ENCODE peak calls at places on chromosomes 7 and 10, in seven cellular contexts. One of them, this sample, is unnamed.
A peak's percentile ranks its signal among the peaks of the same experiment; 100 is the strongest.

GRCh38 chr7:142703655-142704310 is 45.5 kb upstream of the PRSS1 start:
- DNase-seq in upper lobe of left lung: no peak
- DNase-seq in A549: no peak
- DNase-seq in adrenal gland: no peak
- DNase-seq in uterus: no peak
- DNase-seq in transverse colon: no peak
- DNase-seq in heart left ventricle: no peak
- DNase-seq in this sample: no peak

GRCh38 chr7:137697026-137697425 is 149.7 kb downstream of the DGKI start:
- DNase-seq in upper lobe of left lung: no peak
- DNase-seq in A549: no peak
- DNase-seq in adrenal gland: no peak
- DNase-seq in uterus: no peak
- DNase-seq in transverse colon: no peak
- DNase-seq in heart left ventricle: no peak
- DNase-seq in this sample: no peak

GRCh38 chr10:49550563-49550962 is 11.6 kb upstream of the ERCC6 start:
- DNase-seq in upper lobe of left lung: no peak
- DNase-seq in A549: no peak
- DNase-seq in adrenal gland: no peak
- DNase-seq in uterus: no peak
- DNase-seq in transverse colon: no peak
- DNase-seq in heart left ventricle: no peak
- DNase-seq in this sample: no peak

GRCh38 chr7:66153691-66154090 is 39.0 kb downstream of the CRCP start:
- DNase-seq in upper lobe of left lung: no peak
- DNase-seq in A549: no peak
- DNase-seq in adrenal gland: no peak
- DNase-seq in uterus: no peak
- DNase-seq in transverse colon: no peak
- DNase-seq in heart left ventricle: no peak
- DNase-seq in this sample: no peak

GRCh38 chr10:29559996-29560395 is 74.8 kb downstream of the SVIL start:
- DNase-seq in upper lobe of left lung: no peak
- DNase-seq in A549: no peak
- DNase-seq in adrenal gland: no peak
- DNase-seq in uterus: no peak
- DNase-seq in transverse colon: no peak
- DNase-seq in heart left ventricle: no peak
- DNase-seq in this sample: no peak

GRCh38 chr7:7103343-7104313 is 78.7 kb upstream of the C1GALT1 start:
- DNase-seq in upper lobe of left lung: peak; percentile 45
- DNase-seq in A549: peak; percentile 46
- DNase-seq in adrenal gland: no peak
- DNase-seq in uterus: no peak
- DNase-seq in transverse colon: no peak
- DNase-seq in heart left ventricle: no peak
- DNase-seq in this sample: no peak

GRCh38 chr7:36044096-36044892 is 108.8 kb upstream of the EEPD1 start:
- DNase-seq in upper lobe of left lung: no peak
- DNase-seq in A549: no peak
- DNase-seq in adrenal gland: no peak
- DNase-seq in uterus: no peak
- DNase-seq in transverse colon: no peak
- DNase-seq in heart left ventricle: no peak
- DNase-seq in this sample: no peak

GRCh38 chr10:124697837-124698559 is 46.2 kb downstream of the FAM53B start:
- DNase-seq in upper lobe of left lung: no peak
- DNase-seq in A549: peak; percentile 24
- DNase-seq in adrenal gland: no peak
- DNase-seq in uterus: no peak
- DNase-seq in transverse colon: no peak
- DNase-seq in heart left ventricle: no peak
- DNase-seq in this sample: no peak

GRCh38 chr7:68133045-68133444 is 1136.4 kb downstream of the TYW1 start:
- DNase-seq in upper lobe of left lung: no peak
- DNase-seq in A549: no peak
- DNase-seq in adrenal gland: no peak
- DNase-seq in uterus: no peak
- DNase-seq in transverse colon: no peak
- DNase-seq in heart left ventricle: no peak
- DNase-seq in this sample: no peak

GRCh38 chr10:13483951-13484350 is 44.9 kb downstream of the BEND7 start:
- DNase-seq in upper lobe of left lung: peak; percentile 40
- DNase-seq in A549: no peak
- DNase-seq in adrenal gland: no peak
- DNase-seq in uterus: no peak
- DNase-seq in transverse colon: peak; percentile 15
- DNase-seq in heart left ventricle: no peak
- DNase-seq in this sample: no peak

GRCh38 chr7:151249034-151249731 is 689 bp upstream of the SMARCD3 start:
- DNase-seq in upper lobe of left lung: peak; percentile 93
- DNase-seq in A549: peak; percentile 70
- DNase-seq in adrenal gland: peak; percentile 78
- DNase-seq in uterus: peak; percentile 65
- DNase-seq in transverse colon: peak; percentile 54
- DNase-seq in heart left ventricle: peak; percentile 58
- DNase-seq in this sample: peak; percentile 66

GRCh38 chr10:3531670-3532069 is 253.3 kb downstream of the KLF6 start:
- DNase-seq in upper lobe of left lung: no peak
- DNase-seq in A549: no peak
- DNase-seq in adrenal gland: no peak
- DNase-seq in uterus: no peak
- DNase-seq in transverse colon: no peak
- DNase-seq in heart left ventricle: no peak
- DNase-seq in this sample: no peak
- TF ChIP-seq POLR2A in upper lobe of left lung: no peak
- TF ChIP-seq POLR2A in A549: no peak
- TF ChIP-seq POLR2A in adrenal gland: no peak
- TF ChIP-seq POLR2A in uterus: no peak
- TF ChIP-seq POLR2A in transverse colon: no peak
- TF ChIP-seq POLR2A in heart left ventricle: no peak
- TF ChIP-seq POLR2A in this sample: no peak

GRCh38 chr7:22453159-22453558 is 46.8 kb downstream of the STEAP1B start:
- DNase-seq in upper lobe of left lung: no peak
- DNase-seq in A549: no peak
- DNase-seq in adrenal gland: no peak
- DNase-seq in uterus: no peak
- DNase-seq in transverse colon: no peak
- DNase-seq in heart left ventricle: no peak
- DNase-seq in this sample: no peak
- H3K4me3 ChIP-seq in upper lobe of left lung: no peak overlapping the region
- H3K4me3 ChIP-seq in A549: no peak overlapping the region
- H3K4me3 ChIP-seq in adrenal gland: no peak overlapping the region
- H3K4me3 ChIP-seq in uterus: no peak overlapping the region
- H3K4me3 ChIP-seq in transverse colon: no peak overlapping the region
- H3K4me3 ChIP-seq in heart left ventricle: no peak overlapping the region
- H3K4me3 ChIP-seq in this sample: no peak overlapping the region

DNA sequence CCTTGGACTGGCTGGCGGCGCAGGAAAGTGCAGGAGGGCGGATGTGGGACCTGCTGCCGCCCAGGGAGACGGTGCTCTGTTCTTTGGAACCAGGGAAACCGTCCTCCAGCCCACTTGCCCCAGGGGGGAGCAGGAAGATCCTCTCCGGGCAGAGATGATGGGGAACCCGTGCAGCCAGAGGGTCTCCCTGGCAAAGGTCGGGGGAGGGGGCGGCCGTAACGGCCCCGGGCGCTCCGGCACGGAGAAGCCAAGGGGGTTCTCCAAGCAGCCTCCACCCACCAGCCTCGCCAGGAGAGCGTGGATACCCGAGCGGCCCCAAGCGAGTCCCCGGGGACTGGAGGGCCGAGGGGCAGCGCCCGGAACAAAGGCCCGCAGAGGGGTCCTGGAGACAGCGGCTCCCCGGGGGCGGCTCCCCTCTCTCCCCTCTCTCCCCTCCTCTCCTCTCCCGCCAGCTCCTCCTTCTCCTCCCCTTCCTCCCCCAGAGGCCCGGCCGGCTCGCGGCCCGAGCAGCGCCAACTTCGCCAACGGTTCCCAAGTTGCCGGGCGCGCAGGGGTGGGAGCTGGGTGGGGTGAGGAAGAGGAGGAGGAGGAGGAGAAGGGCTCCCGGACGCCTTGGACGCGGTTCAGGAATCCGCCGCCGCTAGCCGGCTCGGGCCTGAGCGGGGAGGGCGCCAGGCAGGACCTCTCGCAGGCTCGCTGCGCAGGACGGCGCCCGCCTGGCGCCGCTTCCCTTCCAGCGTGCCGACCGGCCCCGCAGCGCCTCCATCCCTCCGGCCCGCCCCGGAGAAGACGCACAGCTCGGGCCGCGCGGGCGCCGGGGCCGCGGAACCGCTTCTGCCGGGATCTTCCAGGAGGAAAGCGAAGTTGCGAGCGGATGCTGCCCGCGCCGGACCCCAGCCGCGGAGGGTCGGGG is at the start of gene CHST3:
- DNase-seq in upper lobe of left lung: peak; percentile 92
- DNase-seq in A549: no peak
- DNase-seq in adrenal gland: peak; percentile 78
- DNase-seq in uterus: peak; percentile 83
- DNase-seq in transverse colon: peak; percentile 42
- DNase-seq in heart left ventricle: peak; percentile 89
- DNase-seq in this sample: peak; percentile 58
- TF ChIP-seq POLR2A in upper lobe of left lung: no peak
- TF ChIP-seq POLR2A in A549: peak; percentile 36
- TF ChIP-seq POLR2A in adrenal gland: peak; percentile 34
- TF ChIP-seq POLR2A in uterus: peak; percentile 58
- TF ChIP-seq POLR2A in transverse colon: no peak
- TF ChIP-seq POLR2A in heart left ventricle: no peak
- TF ChIP-seq POLR2A in this sample: peak; percentile 20

GRCh38 chr7:5525271-5526189 is 101.9 kb upstream of the TNRC18 start:
- DNase-seq in upper lobe of left lung: no peak
- DNase-seq in A549: no peak
- DNase-seq in adrenal gland: peak; percentile 40
- DNase-seq in uterus: peak; percentile 47
- DNase-seq in transverse colon: peak; percentile 66
- DNase-seq in heart left ventricle: no peak
- DNase-seq in this sample: no peak

GRCh38 chr7:5523052-5523711 is 99.5 kb upstream of the TNRC18 start:
- DNase-seq in upper lobe of left lung: no peak
- DNase-seq in A549: no peak
- DNase-seq in adrenal gland: peak; percentile 30
- DNase-seq in uterus: no peak
- DNase-seq in transverse colon: peak; percentile 44
- DNase-seq in heart left ventricle: no peak
- DNase-seq in this sample: no peak

GRCh38 chr7:5528071-5528814 is 104.6 kb upstream of the TNRC18 start:
- DNase-seq in upper lobe of left lung: peak; percentile 78
- DNase-seq in A549: no peak
- DNase-seq in adrenal gland: peak; percentile 59
- DNase-seq in uterus: peak; percentile 61
- DNase-seq in transverse colon: peak; percentile 66
- DNase-seq in heart left ventricle: peak; percentile 58
- DNase-seq in this sample: peak; percentile 60

GRCh38 chr7:5528815-5529442 is 105.3 kb upstream of the TNRC18 start:
- DNase-seq in upper lobe of left lung: no peak
- DNase-seq in A549: no peak
- DNase-seq in adrenal gland: no peak
- DNase-seq in uterus: no peak
- DNase-seq in transverse colon: no peak
- DNase-seq in heart left ventricle: peak; percentile 33
- DNase-seq in this sample: no peak

GRCh38 chr7:5526190-5527037 is 102.8 kb upstream of the TNRC18 start:
- DNase-seq in upper lobe of left lung: no peak
- DNase-seq in A549: no peak
- DNase-seq in adrenal gland: peak; percentile 44
- DNase-seq in uterus: peak; percentile 62
- DNase-seq in transverse colon: peak; percentile 70
- DNase-seq in heart left ventricle: peak; percentile 48
- DNase-seq in this sample: peak; percentile 75
- H3K4me3 ChIP-seq in upper lobe of left lung: peak overlapping the region; percentile 14
- H3K4me3 ChIP-seq in A549: peak overlapping the region; percentile 89
- H3K4me3 ChIP-seq in adrenal gland: no peak overlapping the region
- H3K4me3 ChIP-seq in uterus: peak overlapping the region; percentile 92
- H3K4me3 ChIP-seq in transverse colon: no peak overlapping the region
- H3K4me3 ChIP-seq in heart left ventricle: peak overlapping the region; percentile 98
- H3K4me3 ChIP-seq in this sample: peak overlapping the region; percentile 8

This sample was measured in right lobe of liver.